ENCODE peak calls at places on chromosomes 1 and 21, in six cellular contexts. C is right lobe of liver, A is uterus, M is ovary, W is HCT116, H is A549. B is an unnamed sample.

GRCh38 chr1:58924016-58924565 is 140.2 kb upstream of the JUN start:
- DNase-seq in M (no peak), A (no peak), H (no peak), C (no peak), W (no peak), B (no peak)

GRCh38 chr21:36330904-36331303 is 10.9 kb downstream of the MORC3 start:
- DNase-seq in H (peak), C (no peak), M (peak), A (peak), W (peak), B (peak)

GRCh38 chr1:34009340-34009975 is 145.6 kb downstream of the HMGB4 start:
- DNase-seq in W (no peak), M (no peak), A (no peak), C (no peak), H (no peak), B (no peak)

GRCh38 chr1:196115641-196116040 is 492.6 kb downstream of the KCNT2 start:
- DNase-seq in H (no peak), W (no peak), C (no peak), M (no peak), A (no peak), B (peak)

GRCh38 chr1:191519519-191519918 is 638.7 kb upstream of the RGS18 start:
- DNase-seq in A (no peak), W (no peak), H (no peak), M (no peak), C (no peak), B (no peak)

GRCh38 chr1:192100686-192101468 is 57.4 kb upstream of the RGS18 start:
- DNase-seq in A (no peak), M (no peak), W (no peak), H (no peak), C (no peak), B (no peak)

GRCh38 chr1:63411081-63411480 is 43.7 kb downstream of the ALG6 start:
- DNase-seq in A (no peak), H (no peak), W (no peak), C (no peak), M (no peak), B (no peak)

GRCh38 chr1:198556969-198557368 is 16.5 kb upstream of the ATP6V1G3 start:
- DNase-seq in A (no peak), M (no peak), W (no peak), C (no peak), H (no peak), B (peak)

GRCh38 chr1:94422115-94422820 is 4.1 kb downstream of the ABCD3 start:
- DNase-seq in M (no peak), A (no peak), W (no peak), C (no peak), H (no peak), B (peak)

GRCh38 chr1:182848736-182849135 is 9.6 kb downstream of the DHX9 start:
- DNase-seq in W (no peak), C (no peak), A (no peak), M (no peak), H (no peak), B (no peak)

GRCh38 chr21:45293214-45293725 is 5.6 kb upstream of the POFUT2 start:
- DNase-seq in H (no peak), W (no peak), C (no peak), M (no peak), A (no peak), B (peak)

GRCh38 chr1:84689514-84690396 is 506 bp downstream of the SSX2IP start:
- DNase-seq in C (peak), M (no peak), A (peak), H (peak), W (no peak), B (no peak)

GRCh38 chr1:84690397-84691138 is at the start of gene SSX2IP:
- DNase-seq in C (peak), H (peak), W (peak), A (peak), M (peak), B (peak)

GRCh38 chr1:84686203-84686602 is 4.1 kb downstream of the SSX2IP start:
- DNase-seq in W (no peak), C (no peak), H (no peak), A (no peak), M (no peak), B (no peak)

GRCh38 chr1:84687703-84688460 is 2.4 kb downstream of the SSX2IP start:
- DNase-seq in M (no peak), W (no peak), A (no peak), H (no peak), C (no peak), B (no peak)

DNA sequence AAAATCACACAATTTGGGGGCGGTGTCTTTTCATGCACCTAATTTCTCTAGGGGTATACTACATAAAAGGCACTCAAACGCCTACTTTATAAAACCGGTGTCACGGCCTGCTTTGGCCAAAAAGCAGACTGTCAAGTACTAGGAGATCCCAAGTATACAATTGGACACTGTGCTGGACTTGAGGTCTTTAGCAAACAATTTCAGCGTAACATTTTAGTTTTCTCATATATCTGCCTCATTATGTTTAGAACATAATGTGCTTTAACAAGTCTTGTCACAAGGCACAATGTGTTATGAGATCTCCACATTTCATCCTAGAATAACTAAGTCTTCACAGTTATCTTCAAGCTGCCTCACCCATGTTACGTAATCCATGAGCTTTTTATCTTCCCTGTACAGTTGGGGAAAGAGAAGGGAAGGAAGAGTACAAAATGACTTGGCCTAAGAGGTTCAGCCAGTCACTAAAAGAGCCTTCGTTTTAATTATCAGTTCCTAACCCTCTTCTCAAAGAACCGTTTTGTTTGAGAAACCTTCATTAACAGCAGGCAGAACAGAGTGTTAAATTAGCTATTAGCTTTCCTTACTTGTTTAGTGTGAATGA is 1.7 kb downstream of the SSX2IP start:
- DNase-seq in A (no peak), W (no peak), C (no peak), H (no peak), M (no peak), B (no peak)
- TF ChIP-seq POLR2A in A (no peak), W (no peak), C (no peak), H (no peak), M (no peak), B (no peak)

GRCh38 chr1:3129133-3129490 is 60.1 kb downstream of the PRDM16 start:
- DNase-seq in M (no peak), W (no peak), A (no peak), C (no peak), H (no peak), B (no peak)
- H3K27ac ChIP-seq in M (no peak), W (no peak), A (no peak), C (no peak), H (no peak), B (no peak)

GRCh38 chr1:56080123-56080522 is 499.2 kb downstream of the PLPP3 start:
- DNase-seq in W (no peak), H (no peak), C (no peak), M (no peak), A (no peak), B (no peak)
- TF ChIP-seq POLR2A in W (no peak), H (no peak), C (no peak), M (no peak), A (no peak), B (no peak)

DNA sequence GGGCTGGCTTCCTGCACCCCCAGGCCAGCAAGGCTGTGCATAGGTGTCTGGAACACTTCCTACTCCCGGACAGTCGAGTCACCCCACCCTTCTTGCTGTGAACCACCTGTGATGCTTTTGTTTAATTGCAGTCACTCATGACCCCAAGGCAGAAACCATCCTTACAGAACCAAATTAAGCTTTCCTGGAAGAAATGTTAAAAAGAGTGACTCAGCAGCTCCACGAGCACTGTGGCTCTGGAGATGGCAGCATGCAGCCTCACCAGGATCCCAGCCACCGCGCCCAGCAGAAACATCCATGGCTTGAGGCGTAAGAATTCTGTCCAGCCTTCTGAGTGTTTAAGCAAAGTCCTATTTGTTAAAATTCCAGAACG is 28.8 kb downstream of the SNAP47 start:
- DNase-seq in W (no peak), C (no peak), M (no peak), A (no peak), H (peak), B (no peak)
- H3K27ac ChIP-seq in W (peak), C (no peak), M (no peak), A (peak), H (peak), B (no peak)

GRCh38 chr1:218259800-218260199 is 25.3 kb upstream of the RRP15 start:
- DNase-seq in H (peak), W (peak), C (no peak), A (no peak), M (no peak), B (peak)
- TF ChIP-seq POLR2A in H (no peak), W (no peak), C (no peak), A (no peak), M (no peak), B (no peak)

DNA sequence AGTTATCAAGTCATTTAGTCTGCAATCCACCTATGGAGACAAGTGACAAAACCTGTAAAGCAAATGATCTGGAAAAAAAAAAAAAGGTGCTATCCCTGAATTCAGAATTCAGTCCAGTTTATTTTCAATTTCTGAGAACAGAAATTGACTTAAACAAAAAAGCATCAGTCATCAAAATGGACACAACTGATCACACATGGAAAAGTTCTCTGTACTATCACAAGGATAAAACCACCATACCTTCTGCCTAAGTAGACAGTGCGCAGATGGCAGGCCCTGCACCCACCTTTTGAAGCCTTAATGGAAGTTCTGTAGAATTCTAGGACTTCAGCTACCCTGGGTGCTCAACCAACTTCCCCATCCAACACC is 3.5 kb downstream of the PABPC4 start:
- DNase-seq in M (no peak), C (no peak), A (no peak), H (no peak), W (no peak), B (no peak)
- H3K27ac ChIP-seq in M (no peak), C (no peak), A (no peak), H (no peak), W (no peak), B (peak)